ENCODE peak calls at places on chromosomes 16 and 17, in six cellular contexts. R is activated CD4-positive, CD25-positive, alpha-beta regulatory T cell; D is NCI-H82; Q is neural crest cell; N is T follicular helper cell; Z is iPS-NIHi11. U is an unnamed sample.

GRCh38 chr17:20267459-20267842 is 199.9 kb downstream of the LGALS9B start:
- DNase-seq in R (no peak), D (no peak), Q (no peak), N (peak; percentile 18), Z (no peak), U (no peak)

GRCh38 chr17:57708401-57708800 is 36.7 kb downstream of the CCDC182 start:
- DNase-seq in R (no peak), D (peak; percentile 96), Q (no peak), N (no peak), Z (peak; percentile 43), U (no peak)

GRCh38 chr17:7714721-7715594 is 2.6 kb upstream of the DNAH2 start:
- DNase-seq in R (no peak), D (peak; percentile 63), Q (no peak), N (no peak), Z (no peak), U (no peak)

GRCh38 chr17:7579001-7579838 is at the start of gene CD68:
- DNase-seq in R (peak; percentile 35), D (peak; percentile 92), Q (no peak), N (no peak), Z (no peak), U (peak; percentile 58)

GRCh38 chr16:78251115-78251514 is 151.7 kb downstream of the WWOX start:
- DNase-seq in R (no peak), D (no peak), Q (no peak), N (no peak), Z (no peak), U (no peak)

GRCh38 chr16:86581458-86581857 is 3.1 kb downstream of the FOXL1 start:
- DNase-seq in R (no peak), D (no peak), Q (no peak), N (no peak), Z (no peak), U (no peak)

GRCh38 chr16:74730049-74730683 is 29.5 kb upstream of the MLKL start:
- DNase-seq in R (no peak), D (no peak), Q (no peak), N (no peak), Z (no peak), U (no peak)

GRCh38 chr16:19898924-19899604 is 14.4 kb upstream of the GPRC5B start:
- DNase-seq in R (no peak), D (peak; percentile 84), Q (peak; percentile 75), N (no peak), Z (peak; percentile 73), U (peak; percentile 64)

GRCh38 chr17:8149419-8150193 is 2.6 kb downstream of the PER1 start:
- DNase-seq in R (no peak), D (no peak), Q (no peak), N (no peak), Z (no peak), U (no peak)

GRCh38 chr16:4656695-4657686 is 32.4 kb downstream of the MGRN1 start:
- DNase-seq in R (no peak), D (no peak), Q (no peak), N (no peak), Z (no peak), U (no peak)

GRCh38 chr16:64254443-64255367 is 867.2 kb downstream of the CDH11 start:
- DNase-seq in R (no peak), D (no peak), Q (no peak), N (no peak), Z (no peak), U (no peak)

GRCh38 chr16:85611205-85611454 is 2.0 kb upstream of the GSE1 start:
- DNase-seq in R (no peak), D (no peak), Q (no peak), N (no peak), Z (no peak), U (no peak)

GRCh38 chr16:13767215-13767614 is 152.7 kb upstream of the ERCC4 start:
- DNase-seq in R (no peak), D (peak; percentile 81), Q (no peak), N (no peak), Z (peak; percentile 49), U (no peak)

GRCh38 chr17:77723071-77723908 is 235.2 kb upstream of the TNRC6C start:
- DNase-seq in R (no peak), D (no peak), Q (no peak), N (no peak), Z (no peak), U (no peak)

GRCh38 chr17:40461036-40461721 is 17.9 kb downstream of the IGFBP4 start:
- DNase-seq in R (no peak), D (peak; percentile 42), Q (no peak), N (no peak), Z (no peak), U (no peak)

GRCh38 chr16:66480265-66481080 is 53.4 kb downstream of the BEAN1 start:
- DNase-seq in R (no peak), D (no peak), Q (no peak), N (no peak), Z (no peak), U (no peak)

GRCh38 chr17:43006639-43007551 is at the start of gene IFI35:
- DNase-seq in R (peak; percentile 61), D (peak; percentile 85), Q (peak; percentile 36), N (peak; percentile 72), Z (peak; percentile 57), U (no peak)

GRCh38 chr16:87012954-87013938 is 303.9 kb downstream of the C16orf95 start:
- DNase-seq in R (no peak), D (no peak), Q (no peak), N (no peak), Z (no peak), U (peak; percentile 30)

GRCh38 chr16:17105239-17105721 is 365.5 kb downstream of the XYLT1 start:
- DNase-seq in R (no peak), D (no peak), Q (no peak), N (no peak), Z (no peak), U (no peak)

GRCh38 chr17:60333628-60334031 is 58.3 kb downstream of the USP32 start:
- DNase-seq in R (no peak), D (no peak), Q (no peak), N (no peak), Z (no peak), U (peak; percentile 30)

GRCh38 chr16:79286646-79287423 is 313.7 kb downstream of the MAF start:
- DNase-seq in R (no peak), D (no peak), Q (no peak), N (peak; percentile 7), Z (peak; percentile 29), U (no peak)

GRCh38 chr17:17849863-17850373 is 13.1 kb upstream of the SREBF1 start:
- DNase-seq in R (no peak), D (peak; percentile 67), Q (peak; percentile 31), N (peak; percentile 49), Z (peak; percentile 57), U (peak; percentile 58)

GRCh38 chr17:44438634-44439033 is 49.2 kb upstream of the ITGA2B start:
- DNase-seq in R (no peak), D (no peak), Q (no peak), N (no peak), Z (no peak), U (peak; percentile 8)

GRCh38 chr17:17928422-17929386 is 43.5 kb downstream of the TOM1L2 start:
- DNase-seq in R (no peak), D (no peak), Q (no peak), N (no peak), Z (no peak), U (no peak)

GRCh38 chr16:23148513-23149266 is 562 bp downstream of the USP31 start:
- DNase-seq in R (peak; percentile 14), D (peak; percentile 58), Q (peak; percentile 12), N (peak; percentile 42), Z (peak; percentile 61), U (peak; percentile 78)

GRCh38 chr17:38355256-38355655 is 3.6 kb downstream of the SOCS7 start:
- DNase-seq in R (no peak), D (no peak), Q (no peak), N (no peak), Z (no peak), U (no peak)

GRCh38 chr17:83190601-83191387 is 111.4 kb downstream of the METRNL start:
- DNase-seq in R (no peak), D (no peak), Q (no peak), N (no peak), Z (no peak), U (no peak)

GRCh38 chr16:8850279-8850885 is 18.4 kb downstream of the CARHSP1 start:
- DNase-seq in R (no peak), D (peak; percentile 28), Q (no peak), N (no peak), Z (no peak), U (peak; percentile 36)

GRCh38 chr17:59746849-59747445 is 39.5 kb downstream of the VMP1 start:
- DNase-seq in R (no peak), D (peak; percentile 41), Q (no peak), N (no peak), Z (peak; percentile 26), U (peak; percentile 44)

GRCh38 chr17:17779015-17779611 is 57.7 kb downstream of the SREBF1 start:
- DNase-seq in R (no peak), D (peak; percentile 49), Q (no peak), N (no peak), Z (no peak), U (peak; percentile 60)

GRCh38 chr17:15264542-15264941 is 584 bp downstream of the PMP22 start:
- DNase-seq in R (no peak), D (no peak), Q (no peak), N (no peak), Z (no peak), U (no peak)

GRCh38 chr17:11485802-11486421 is 112.4 kb upstream of the DNAH9 start:
- DNase-seq in R (no peak), D (peak; percentile 96), Q (no peak), N (no peak), Z (no peak), U (no peak)

GRCh38 chr17:5686246-5686645 is 101.9 kb upstream of the NLRP1 start:
- DNase-seq in R (no peak), D (peak; percentile 97), Q (no peak), N (no peak), Z (no peak), U (no peak)

GRCh38 chr16:67456383-67457140 is 24.4 kb downstream of the ATP6V0D1 start:
- DNase-seq in R (no peak), D (peak; percentile 29), Q (no peak), N (no peak), Z (peak; percentile 66), U (peak; percentile 51)

GRCh38 chr17:15377200-15377599 is 35.8 kb upstream of the TEKT3 start:
- DNase-seq in R (no peak), D (no peak), Q (no peak), N (no peak), Z (no peak), U (no peak)

GRCh38 chr16:1743376-1744337 is 27.7 kb downstream of the NME3 start:
- DNase-seq in R (no peak), D (no peak), Q (no peak), N (no peak), Z (peak; percentile 10), U (no peak)

GRCh38 chr17:82013341-82013740 is 9.3 kb downstream of the CENPX start:
- DNase-seq in R (no peak), D (no peak), Q (no peak), N (no peak), Z (peak; percentile 35), U (peak; percentile 94)

GRCh38 chr17:4849011-4849536 is 15.9 kb downstream of the MINK1 start:
- DNase-seq in R (no peak), D (no peak), Q (no peak), N (no peak), Z (no peak), U (no peak)

U was measured in SK-N-SH.